ENCODE peak calls at places on chromosomes 13 and 19, in four cellular contexts. Z is cardiac muscle cell, J is neural crest cell, M is nephron progenitor cell. C is an unnamed sample.

GRCh38 chr13:64410654-64411053 is 2819.5 kb downstream of the PCDH9 start:
- DNase-seq in M (no peak), Z (no peak), J (no peak), C (no peak)

GRCh38 chr19:17871878-17872250 is at the start of gene SLC5A5:
- DNase-seq in Z (no peak), J (no peak), M (peak), C (no peak)

GRCh38 chr19:33780251-33780650 is 16.4 kb upstream of the KCTD15 start:
- DNase-seq in Z (no peak), J (no peak), M (no peak), C (no peak)

GRCh38 chr13:33785384-33785783 is 32.6 kb upstream of the RFC3 start:
- DNase-seq in M (no peak), Z (no peak), J (no peak), C (no peak)

GRCh38 chr19:40339018-40339728 is 9.0 kb downstream of the C19orf47 start:
- DNase-seq in J (no peak), Z (no peak), M (no peak), C (no peak)

GRCh38 chr19:38037151-38037611 is 130.2 kb downstream of the SIPA1L3 start:
- DNase-seq in Z (no peak), J (no peak), M (no peak), C (no peak)

GRCh38 chr19:34232566-34233481 is 21.5 kb upstream of the GARRE1 start:
- DNase-seq in J (no peak), Z (peak), M (no peak), C (no peak)

GRCh38 chr13:30798776-30799625 is 63.7 kb downstream of the ALOX5AP start:
- DNase-seq in M (no peak), Z (no peak), J (no peak), C (no peak)

GRCh38 chr19:10173527-10173926 is 21.2 kb downstream of the DNMT1 start:
- DNase-seq in M (no peak), Z (peak), J (no peak), C (no peak)

GRCh38 chr13:29510698-29511438 is 84.6 kb downstream of the SLC7A1 start:
- DNase-seq in Z (no peak), M (no peak), J (no peak), C (no peak)

DNA sequence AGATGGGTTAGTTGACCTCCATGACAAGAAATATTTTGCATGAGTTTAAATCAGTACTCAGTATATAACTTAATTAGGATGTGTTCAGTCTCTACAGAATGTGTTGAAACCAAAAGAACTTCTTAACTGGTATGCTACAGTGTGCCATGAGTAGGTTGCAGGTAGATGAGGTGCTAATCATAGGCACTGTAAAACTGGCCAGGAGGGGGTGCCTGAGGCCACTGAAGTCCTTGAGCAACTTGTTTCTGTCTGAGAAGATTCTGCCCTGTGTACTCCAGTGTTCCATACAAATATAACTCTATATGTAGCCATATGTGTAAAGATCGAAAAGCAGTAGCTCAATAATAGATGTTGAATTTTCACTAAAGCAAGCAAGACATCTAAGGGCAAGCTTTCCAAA is 549.2 kb upstream of the KLF12 start:
- DNase-seq in M (no peak), Z (peak), J (no peak), C (no peak)
- TF ChIP-seq CTCF in M (no peak), Z (peak), J (no peak), C (no peak)

GRCh38 chr13:110713642-110713952 is at the start of gene ING1:
- DNase-seq in J (no peak), Z (no peak), M (no peak), C (no peak)

GRCh38 chr13:110714798-110715394 is 1.4 kb downstream of the ING1 start:
- DNase-seq in Z (peak), M (peak), J (peak), C (peak)

GRCh38 chr13:110715395-110716234 is 2.1 kb downstream of the ING1 start:
- DNase-seq in M (peak), J (peak), Z (peak), C (peak)

GRCh38 chr13:110712849-110713641 is 455 bp upstream of the ING1 start:
- DNase-seq in Z (peak), M (peak), J (peak), C (peak)

GRCh38 chr13:110713981-110714797 is 689 bp downstream of the ING1 start:
- DNase-seq in J (peak), Z (peak), M (peak), C (peak)
- TF ChIP-seq CTCF in J (no peak), Z (no peak), M (no peak), C (no peak)

DNA sequence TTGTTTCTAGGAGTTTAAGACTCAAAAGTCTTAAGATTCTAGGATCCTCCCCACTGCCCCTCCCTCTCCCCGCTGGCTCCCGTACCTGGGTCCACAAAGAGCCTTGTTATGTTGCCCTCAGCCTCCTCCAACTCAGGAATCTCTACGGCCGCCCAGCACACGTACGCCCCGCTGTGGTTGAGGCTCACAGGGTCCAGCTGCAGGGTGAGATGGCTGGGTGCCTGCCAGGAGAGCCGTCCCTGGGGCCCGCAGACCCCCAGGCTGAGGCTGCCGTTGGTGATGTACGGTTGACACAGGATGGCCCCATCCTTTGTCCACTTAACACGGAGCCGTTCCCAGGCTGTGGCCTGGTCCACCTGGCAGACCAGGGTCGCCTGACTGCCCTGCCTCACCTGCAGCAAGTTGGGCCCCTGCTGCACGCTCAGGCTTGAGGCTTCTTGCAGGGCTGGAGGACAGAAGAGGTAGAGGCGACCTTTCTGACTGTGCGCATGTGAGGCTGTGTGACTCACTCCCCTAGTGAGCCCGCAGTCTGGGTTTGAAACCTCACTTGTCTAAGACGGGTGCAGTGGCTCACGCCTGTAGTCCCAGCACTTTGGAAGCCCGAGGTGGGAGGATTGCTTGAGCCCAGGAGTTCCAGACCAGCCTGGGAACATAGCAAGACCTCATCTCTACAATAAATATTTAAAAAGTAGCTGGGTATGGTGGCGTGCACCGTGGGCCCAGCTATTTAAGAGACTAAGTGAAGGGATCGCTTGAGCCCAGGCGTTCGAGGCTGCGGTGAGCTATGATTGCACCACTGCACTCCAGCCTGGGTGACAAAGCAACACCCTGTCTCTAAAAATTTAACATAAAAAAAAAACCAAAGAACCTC is 4.1 kb downstream of the TMIGD2 start:
- DNase-seq in Z (no peak), J (no peak), M (no peak), C (no peak)
- TF ChIP-seq CTCF in Z (no peak), J (no peak), M (no peak), C (no peak)

GRCh38 chr13:52399708-52400107 is 6.3 kb downstream of the THSD1 start:
- DNase-seq in M (no peak), J (no peak), Z (peak), C (no peak)
- TF ChIP-seq CTCF in M (no peak), J (no peak), Z (peak), C (no peak)

GRCh38 chr19:53808710-53809125 is 15.4 kb downstream of the NLRP12 start:
- DNase-seq in J (no peak), Z (peak), M (no peak), C (no peak)

GRCh38 chr19:53812335-53812734 is 11.8 kb downstream of the NLRP12 start:
- DNase-seq in J (no peak), Z (no peak), M (no peak), C (no peak)

GRCh38 chr19:53810187-53810546 is 13.9 kb downstream of the NLRP12 start:
- DNase-seq in J (no peak), M (no peak), Z (no peak), C (no peak)

GRCh38 chr19:53810891-53811290 is 13.2 kb downstream of the NLRP12 start:
- DNase-seq in J (no peak), Z (no peak), M (no peak), C (no peak)

DNA sequence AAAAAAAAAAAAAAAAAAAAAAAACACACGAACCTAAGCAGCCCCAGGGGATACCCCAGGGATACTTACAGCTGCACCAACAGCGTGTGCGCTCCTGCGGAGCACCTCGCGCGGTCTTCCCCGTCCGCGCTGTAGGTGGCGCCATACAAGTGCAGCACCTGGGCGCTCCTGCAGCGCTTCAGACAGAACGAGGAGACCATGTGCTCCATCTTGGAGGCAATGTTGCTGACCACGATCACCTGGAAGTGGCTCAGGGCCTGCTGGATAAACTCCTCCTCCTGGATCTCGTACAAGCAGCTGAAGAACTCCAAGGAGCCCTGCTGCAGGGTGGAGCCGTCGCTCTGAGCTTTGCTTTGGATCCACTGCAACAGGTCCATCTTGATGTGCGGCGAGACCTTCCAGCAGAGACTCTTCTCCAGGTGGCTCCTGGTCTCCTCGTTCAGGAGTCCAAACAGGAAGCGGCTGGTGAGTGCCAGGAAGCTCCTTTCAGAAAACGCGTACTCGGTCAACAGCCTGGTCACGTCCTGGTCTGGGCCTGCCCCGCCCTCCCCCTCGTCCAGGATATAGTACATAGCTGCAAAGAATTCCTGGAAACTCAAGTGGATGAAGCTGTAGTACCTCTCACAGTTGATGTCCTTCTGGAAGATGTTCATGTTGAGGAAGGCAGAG is 14.5 kb downstream of the NLRP12 start:
- DNase-seq in J (no peak), M (peak), Z (no peak), C (no peak)
- TF ChIP-seq CTCF in J (peak), M (peak), Z (peak), C (peak)

GRCh38 chr19:49168421-49168820 is 10.8 kb downstream of the TRPM4 start:
- DNase-seq in J (no peak), Z (no peak), M (no peak), C (no peak)

GRCh38 chr19:49167857-49168409 is 10.3 kb downstream of the TRPM4 start:
- DNase-seq in J (no peak), M (peak), Z (no peak), C (no peak)

GRCh38 chr19:49165111-49165750 is 7.6 kb downstream of the TRPM4 start:
- DNase-seq in M (no peak), J (no peak), Z (no peak), C (no peak)

GRCh38 chr19:49161987-49162386 is 4.4 kb downstream of the TRPM4 start:
- DNase-seq in Z (no peak), M (no peak), J (no peak), C (no peak)

GRCh38 chr19:49165865-49166301 is 8.3 kb downstream of the TRPM4 start:
- DNase-seq in Z (no peak), J (no peak), M (peak), C (no peak)
- TF ChIP-seq CTCF in Z (no peak), J (no peak), M (no peak), C (no peak)